ENCODE peak calls at places on chromosomes 6 and 20, in four cellular contexts. I is activated CD8-positive, alpha-beta memory T cell treated with anti-CD3 and anti-CD28 coated beads, Interleukin-2, amount 50 U/mL, for 4 hours; D is NCI-H2171 treated with DMSO at 0.1 percent for 48 hours; N is GM19239. C is an unnamed sample.

GRCh38 chr20:40805592-40805991 is 116.6 kb upstream of the MAFB start:
- DNase-seq in I (no peak), D (no peak), N (no peak), C (no peak)

GRCh38 chr6:13194852-13195251 is 133.5 kb downstream of the TBC1D7 start:
- DNase-seq in I (no peak), D (peak), N (peak), C (peak)

GRCh38 chr6:119349341-119350201 is at the start of gene MAN1A1:
- DNase-seq in I (peak), D (peak), N (peak), C (peak)

GRCh38 chr20:54140927-54141566 is 32.7 kb downstream of the CYP24A1 start:
- DNase-seq in I (no peak), D (no peak), N (no peak), C (no peak)

GRCh38 chr6:136822051-136822378 is 377 bp upstream of the PEX7 start:
- DNase-seq in I (no peak), D (no peak), N (no peak), C (peak)

GRCh38 chr20:48194578-48194977 is 409.3 kb upstream of the SULF2 start:
- DNase-seq in I (no peak), D (no peak), N (no peak), C (no peak)

GRCh38 chr6:43973351-43973750 is 153.9 kb downstream of the MRPL14 start:
- DNase-seq in I (no peak), D (no peak), N (no peak), C (no peak)

GRCh38 chr20:43451400-43451799 is 6.3 kb upstream of the SRSF6 start:
- DNase-seq in I (no peak), D (no peak), N (no peak), C (no peak)

GRCh38 chr6:107495196-107495643 is 5.3 kb downstream of the SOBP start:
- DNase-seq in I (no peak), D (no peak), N (no peak), C (peak)

GRCh38 chr20:17570347-17571152 is 675 bp downstream of the DSTN start:
- DNase-seq in I (peak), D (peak), N (no peak), C (peak)

GRCh38 chr20:34896086-34896551 is 19.7 kb downstream of the ACSS2 start:
- DNase-seq in I (no peak), D (no peak), N (no peak), C (no peak)

GRCh38 chr20:62337558-62338293 is 29.4 kb downstream of the LAMA5 start:
- DNase-seq in I (no peak), D (no peak), N (peak), C (no peak)

GRCh38 chr6:154341876-154342275 is 14.7 kb downstream of the IPCEF1 start:
- DNase-seq in I (no peak), D (no peak), N (no peak), C (no peak)

GRCh38 chr6:18990313-18990978 is 603.3 kb downstream of the RNF144B start:
- DNase-seq in I (no peak), D (peak), N (peak), C (peak)

C was measured in cardiac muscle cell.